ENCODE peak calls at places on chromosomes 6 and 20, in nine cellular contexts. X is cardiac muscle cell, V is ovary, U is type B pancreatic cell, J is brain microvascular endothelial cell, Q is bronchial epithelial cell, I is upper lobe of right lung, K is sigmoid colon, R is AG10803. L is an unnamed sample.

GRCh38 chr20:46683939-46684750 is 5.1 kb downstream of the TP53RK start:
- DNase-seq in X (peak), V (peak), U (peak), J (peak), Q (peak), I (peak), K (peak), R (peak), L (no peak)

GRCh38 chr6:27532820-27533538 is 60.1 kb upstream of the ZNF184 start:
- DNase-seq in X (peak), V (no peak), U (no peak), J (peak), Q (peak), I (no peak), K (no peak), R (peak), L (no peak)

GRCh38 chr20:44776977-44777376 is 31.3 kb downstream of the KCNK15 start:
- DNase-seq in X (peak), V (no peak), U (no peak), J (peak), Q (peak), I (no peak), K (no peak), R (no peak), L (no peak)

GRCh38 chr6:79694156-79694555 is 63.0 kb downstream of the SH3BGRL2 start:
- DNase-seq in X (no peak), V (no peak), U (no peak), J (no peak), Q (no peak), I (no peak), K (no peak), R (no peak), L (no peak)

GRCh38 chr6:56807992-56808342 is 146.9 kb upstream of the BEND6 start:
- DNase-seq in X (no peak), V (no peak), U (no peak), J (no peak), Q (peak), I (no peak), K (no peak), R (no peak), L (no peak)

GRCh38 chr6:47097092-47097945 is 55.2 kb upstream of the ADGRF1 start:
- DNase-seq in X (peak), V (peak), U (no peak), J (peak), Q (peak), I (peak), K (peak), R (peak), L (peak)

GRCh38 chr6:38354033-38354373 is 285.7 kb downstream of the BTBD9 start:
- DNase-seq in X (no peak), V (no peak), U (no peak), J (no peak), Q (no peak), I (no peak), K (no peak), R (no peak), L (no peak)

GRCh38 chr6:120378582-120379220 is 955.6 kb downstream of the TBC1D32 start:
- DNase-seq in X (peak), V (no peak), U (no peak), J (no peak), Q (peak), I (no peak), K (no peak), R (peak), L (no peak)

DNA sequence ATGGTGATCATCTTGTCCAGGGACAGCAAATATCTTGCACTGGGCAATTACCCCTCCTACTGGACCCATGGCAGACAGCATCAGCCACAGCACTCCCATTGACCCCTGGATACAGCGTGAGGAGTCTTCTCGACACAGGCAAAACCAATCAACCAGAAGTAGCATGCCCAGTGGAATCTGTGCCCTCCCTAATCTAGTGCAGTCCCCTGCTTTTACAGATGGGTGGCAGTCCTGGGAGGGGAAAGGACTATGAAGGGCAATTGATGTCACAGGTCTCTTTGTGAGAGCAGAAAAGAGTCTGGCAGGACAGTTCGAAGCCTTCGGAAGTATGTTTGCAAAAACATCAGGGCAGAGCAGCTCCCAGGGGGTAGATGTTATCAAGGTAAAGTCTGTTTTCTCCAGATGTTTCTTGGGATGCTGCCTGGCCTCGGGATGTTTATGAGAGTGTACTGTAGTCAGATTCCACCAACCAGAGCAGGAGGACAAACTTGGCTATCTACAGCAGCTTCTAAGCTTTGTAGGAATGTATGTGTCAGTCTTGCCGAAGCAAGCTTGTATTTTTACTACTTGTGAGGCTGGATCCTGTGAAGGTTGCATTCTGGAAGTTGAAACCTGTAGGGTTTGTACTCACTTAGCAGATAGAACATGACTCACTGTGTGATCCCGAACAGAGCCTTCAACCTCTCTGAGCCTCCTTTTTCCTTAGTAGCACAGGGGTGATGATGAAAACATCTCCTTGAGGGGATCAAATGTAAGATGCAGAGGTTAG is 63.0 kb upstream of the MYL9 start:
- DNase-seq in X (no peak), V (no peak), U (no peak), J (peak), Q (no peak), I (no peak), K (no peak), R (no peak), L (no peak)
- TF ChIP-seq CTCF in X (no peak), V (no peak), U (no peak), J (peak), Q (no peak), I (no peak), K (no peak), R (no peak), L (no peak)

GRCh38 chr6:159540152-159540551 is 152.9 kb downstream of the SOD2 start:
- DNase-seq in X (no peak), V (no peak), U (no peak), J (no peak), Q (no peak), I (no peak), K (no peak), R (no peak), L (no peak)
- TF ChIP-seq CTCF in X (peak), V (no peak), U (peak), J (peak), Q (no peak), I (peak), K (no peak), R (no peak), L (no peak)

DNA sequence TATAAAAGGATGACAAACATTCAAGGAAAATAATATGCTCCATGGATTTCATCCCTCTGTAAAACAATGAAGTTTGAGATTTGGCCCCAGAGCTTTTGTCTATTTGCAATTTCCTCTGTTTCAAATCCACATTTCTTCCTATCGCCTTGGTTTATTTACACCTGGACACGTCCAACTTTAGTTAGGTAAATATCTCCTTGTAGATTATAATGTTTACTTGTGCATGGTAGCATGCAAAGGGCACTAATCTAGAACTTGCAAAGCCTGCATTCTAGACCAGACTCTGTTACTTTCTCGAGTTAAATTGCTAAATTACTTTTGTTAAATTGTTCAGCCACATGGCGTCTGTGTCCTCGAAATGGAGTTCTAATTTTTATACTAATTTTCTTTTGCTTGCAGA is 871.2 kb upstream of the CITED2 start:
- DNase-seq in X (no peak), V (no peak), U (no peak), J (no peak), Q (no peak), I (no peak), K (no peak), R (no peak), L (no peak)
- TF ChIP-seq CTCF in X (no peak), V (no peak), U (no peak), J (no peak), Q (no peak), I (no peak), K (no peak), R (no peak), L (no peak)

DNA sequence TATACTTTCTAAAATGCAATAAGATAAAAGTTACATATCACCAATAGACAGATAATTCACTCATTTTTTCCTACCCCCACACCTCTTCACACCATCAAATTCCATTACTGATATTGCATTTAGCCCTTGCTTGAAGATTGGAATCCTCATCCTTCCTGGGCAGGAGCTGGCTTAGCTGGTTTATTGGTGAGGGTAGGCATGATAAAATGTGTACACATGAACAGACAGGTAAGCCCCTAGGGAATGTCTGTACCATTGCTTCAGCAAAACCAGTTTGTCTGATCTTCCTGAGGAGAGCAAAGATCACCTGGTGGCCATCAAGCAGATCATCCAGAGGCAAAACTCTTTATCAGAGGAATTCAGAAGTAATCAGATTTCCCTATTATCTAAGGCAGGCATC is 6.8 kb upstream of the FABP7 start:
- DNase-seq in X (no peak), V (no peak), U (no peak), J (no peak), Q (peak), I (no peak), K (no peak), R (no peak), L (no peak)
- TF ChIP-seq CTCF in X (no peak), V (no peak), U (no peak), J (no peak), Q (no peak), I (no peak), K (no peak), R (no peak), L (no peak)

DNA sequence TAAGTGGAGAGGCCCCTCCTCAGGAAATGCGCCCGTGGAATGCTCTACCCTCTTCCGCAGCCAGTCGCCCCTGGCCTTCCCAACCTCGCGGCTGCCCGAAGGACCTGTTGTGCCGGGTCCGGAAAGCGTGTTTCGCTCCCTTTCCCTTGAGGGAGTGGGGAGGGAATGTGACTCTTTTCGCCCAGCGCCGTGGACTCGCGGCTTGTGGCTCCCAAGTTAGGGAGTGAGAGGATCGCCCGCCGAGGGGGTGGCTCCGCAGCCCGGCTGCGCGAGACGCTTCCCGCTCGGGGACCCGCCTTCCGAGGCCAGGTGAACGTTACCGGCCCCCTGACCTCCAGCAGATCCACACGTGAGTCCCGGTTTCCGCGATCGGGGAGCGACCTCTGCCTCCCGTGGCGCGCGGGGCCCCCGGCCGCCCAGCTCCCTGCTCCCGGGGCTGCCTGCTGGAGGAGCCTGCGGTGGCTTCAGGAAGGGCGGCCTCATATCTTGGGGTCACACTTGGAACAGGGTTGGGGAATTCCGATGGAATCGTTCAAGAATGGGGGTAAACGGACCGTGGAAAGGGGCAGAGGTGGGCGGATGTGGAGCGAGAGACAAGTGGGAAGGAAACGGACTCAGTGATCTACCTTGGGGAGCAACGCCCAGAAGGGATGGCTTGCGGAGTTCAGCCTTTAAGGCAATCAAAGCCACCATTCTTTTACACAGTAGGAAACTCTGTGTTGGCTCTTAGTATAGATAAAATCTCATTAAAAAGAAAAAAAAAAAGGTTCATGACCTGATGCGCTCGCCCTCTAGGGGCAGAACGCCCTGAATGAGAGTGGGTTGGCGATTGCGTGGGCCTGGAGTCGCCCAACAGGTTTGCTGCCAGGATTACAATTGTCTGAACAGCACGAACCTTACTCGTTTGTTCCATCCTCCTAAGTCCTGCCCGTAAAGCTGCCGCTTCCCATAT is 887 bp downstream of the TPD52L1 start:
- DNase-seq in X (peak), V (peak), U (peak), J (no peak), Q (peak), I (peak), K (peak), R (no peak), L (no peak)
- TF ChIP-seq CTCF in X (peak), V (no peak), U (peak), J (peak), Q (peak), I (peak), K (no peak), R (peak), L (peak)

DNA sequence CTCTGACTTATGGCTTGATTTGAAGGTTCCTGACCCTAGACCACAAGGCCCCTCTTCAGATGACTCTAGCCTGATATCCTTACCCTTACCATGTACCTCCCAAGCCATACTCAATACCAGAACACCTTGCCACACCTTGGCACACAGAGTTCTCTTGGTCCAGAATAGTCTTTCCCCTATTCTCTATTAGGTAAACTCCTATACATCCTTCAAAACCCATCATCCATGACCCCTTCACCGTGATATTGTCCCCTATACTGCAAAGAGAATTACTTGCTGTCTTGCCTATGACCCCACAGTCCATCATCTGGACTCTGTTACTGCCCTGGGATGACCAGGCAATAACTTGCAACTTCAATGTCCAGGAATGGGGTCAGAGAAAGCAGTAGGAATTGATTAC is 31.8 kb upstream of the DSN1 start:
- DNase-seq in X (no peak), V (no peak), U (no peak), J (no peak), Q (no peak), I (no peak), K (no peak), R (no peak), L (no peak)
- TF ChIP-seq CTCF in X (no peak), V (no peak), U (no peak), J (no peak), Q (no peak), I (no peak), K (no peak), R (no peak), L (no peak)

GRCh38 chr20:58349586-58349985 is 39.4 kb upstream of the VAPB start:
- DNase-seq in X (no peak), V (no peak), U (no peak), J (peak), Q (peak), I (no peak), K (no peak), R (peak), L (no peak)
- TF ChIP-seq CTCF in X (no peak), V (no peak), U (no peak), J (peak), Q (no peak), I (no peak), K (no peak), R (peak), L (no peak)

DNA sequence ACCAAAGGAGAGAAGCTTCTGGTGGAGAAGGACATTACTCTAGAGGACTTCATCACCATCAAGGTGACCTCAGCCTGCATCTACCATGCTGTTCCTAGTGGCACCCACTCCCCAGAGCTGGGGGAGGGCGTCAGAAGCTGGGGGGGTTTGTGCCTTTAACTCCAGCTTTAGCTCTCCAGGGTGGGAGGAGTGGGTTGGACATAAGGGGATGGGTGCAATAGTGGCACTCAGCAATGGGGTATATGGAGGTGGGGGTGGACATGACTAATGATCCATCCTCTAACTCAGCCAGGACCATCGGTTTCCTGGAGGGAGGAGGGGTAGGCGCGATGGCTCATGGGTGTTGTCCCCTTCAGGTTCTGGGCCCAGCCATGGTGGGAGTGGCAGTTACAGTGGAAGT is 40.1 kb downstream of the SNRPB start:
- DNase-seq in X (no peak), V (no peak), U (no peak), J (no peak), Q (no peak), I (no peak), K (no peak), R (no peak), L (no peak)
- TF ChIP-seq CTCF in X (no peak), V (no peak), U (no peak), J (no peak), Q (no peak), I (no peak), K (no peak), R (no peak), L (no peak)

GRCh38 chr6:2245103-2245953 is at the start of gene GMDS:
- DNase-seq in X (peak), V (peak), U (peak), J (peak), Q (peak), I (peak), K (peak), R (peak), L (peak)
- TF ChIP-seq CTCF in X (no peak), V (peak), U (no peak), J (no peak), Q (no peak), I (no peak), K (no peak), R (no peak), L (no peak)

GRCh38 chr20:34528921-34529297 is 12.7 kb downstream of the DYNLRB1 start:
- DNase-seq in X (no peak), V (no peak), U (no peak), J (no peak), Q (no peak), I (peak), K (peak), R (no peak), L (no peak)
- TF ChIP-seq CTCF in X (no peak), V (no peak), U (no peak), J (no peak), Q (no peak), I (peak), K (no peak), R (no peak), L (no peak)